ENCODE peak calls at places on chromosomes 16 and 17, in six cellular contexts. E is body of pancreas, T is AG04450, Q is cardiac muscle cell, N is left ventricle myocardium inferior, D is left lung. P is an unnamed sample.

GRCh38 chr16:84228321-84228838 is 11.4 kb downstream of the KCNG4 start:
- DNase-seq in E (peak; percentile 36), T (peak; percentile 66), Q (no peak), N (peak; percentile 82), D (peak; percentile 80), P (peak; percentile 89)

GRCh38 chr17:53626286-53626685 is 196.4 kb upstream of the KIF2B start:
- DNase-seq in E (no peak), T (no peak), Q (no peak), N (no peak), D (no peak), P (no peak)

GRCh38 chr17:46097497-46097896 is 95.7 kb downstream of the KANSL1 start:
- DNase-seq in E (no peak), T (no peak), Q (no peak), N (no peak), D (no peak), P (no peak)

GRCh38 chr16:8822403-8822802 is 24.8 kb downstream of the PMM2 start:
- DNase-seq in E (no peak), T (no peak), Q (no peak), N (no peak), D (no peak), P (no peak)

GRCh38 chr17:59165933-59166342 is 10.4 kb downstream of the PRR11 start:
- DNase-seq in E (peak; percentile 29), T (no peak), Q (peak; percentile 78), N (no peak), D (no peak), P (peak; percentile 30)

GRCh38 chr17:31008374-31009035 is 37.7 kb downstream of the RNF135 start:
- DNase-seq in E (peak; percentile 68), T (no peak), Q (peak; percentile 65), N (peak; percentile 63), D (peak; percentile 72), P (peak; percentile 53)

GRCh38 chr16:11621920-11622651 is 35.4 kb upstream of the LITAF start:
- DNase-seq in E (no peak), T (no peak), Q (no peak), N (no peak), D (no peak), P (no peak)

GRCh38 chr17:64160378-64160777 is 30.4 kb upstream of the ERN1 start:
- DNase-seq in E (no peak), T (no peak), Q (no peak), N (no peak), D (no peak), P (no peak)

GRCh38 chr17:48492401-48493298 is 38.2 kb downstream of the HOXB1 start:
- DNase-seq in E (peak; percentile 63), T (no peak), Q (peak; percentile 88), N (peak; percentile 64), D (peak; percentile 62), P (peak; percentile 76)
- TF ChIP-seq CTCF in E (peak; percentile 62), T (peak; percentile 83), Q (peak; percentile 94), N (peak; percentile 87), D (peak; percentile 79), P (peak; percentile 80)

GRCh38 chr17:17693253-17693954 is 12.1 kb downstream of the RAI1 start:
- DNase-seq in E (peak; percentile 86), T (no peak), Q (peak; percentile 54), N (peak; percentile 70), D (peak; percentile 78), P (no peak)
- H3K4me3 ChIP-seq in E (no peak overlapping the region), T (peak overlapping the region; percentile 66), Q (no peak overlapping the region), N (peak overlapping the region; percentile 73), D (no peak overlapping the region), P (no peak overlapping the region)

GRCh38 chr17:34620458-34620857 is 41.1 kb downstream of the TMEM132E start:
- DNase-seq in E (no peak), T (no peak), Q (no peak), N (no peak), D (no peak), P (no peak)
- TF ChIP-seq CTCF in E (no peak), T (no peak), Q (no peak), N (no peak), D (no peak), P (no peak)

GRCh38 chr16:4270091-4270490 is 2.7 kb downstream of the TFAP4 start:
- DNase-seq in E (peak; percentile 56), T (no peak), Q (no peak), N (no peak), D (no peak), P (no peak)

GRCh38 chr16:4272114-4272954 is 489 bp downstream of the TFAP4 start:
- DNase-seq in E (peak; percentile 53), T (no peak), Q (peak; percentile 86), N (peak; percentile 61), D (peak; percentile 78), P (peak; percentile 67)

GRCh38 chr16:4271176-4272113 is 1.4 kb downstream of the TFAP4 start:
- DNase-seq in E (peak; percentile 94), T (peak; percentile 76), Q (peak; percentile 93), N (peak; percentile 95), D (peak; percentile 95), P (peak; percentile 94)

GRCh38 chr16:4273858-4274291 is 1.1 kb upstream of the TFAP4 start:
- DNase-seq in E (peak; percentile 65), T (no peak), Q (peak; percentile 61), N (peak; percentile 60), D (peak; percentile 65), P (peak; percentile 37)

GRCh38 chr16:4270595-4270994 is 2.2 kb downstream of the TFAP4 start:
- DNase-seq in E (no peak), T (no peak), Q (no peak), N (no peak), D (no peak), P (no peak)
- H3K4me3 ChIP-seq in E (no peak overlapping the region), T (no peak overlapping the region), Q (peak overlapping the region; percentile 93), N (peak overlapping the region; percentile 85), D (peak overlapping the region; percentile 87), P (no peak overlapping the region)

P was measured in adrenal gland.